ENCODE peak calls at places on chromosomes 16 and 17, in four cellular contexts. S, W, B and E are unnamed samples. For H3K4me1, the result is how much of the 10 kb centered on the place peaks cover.

GRCh38 chr16:19432429-19432828 is 14.7 kb downstream of the TMC5 start:
- DNase-seq in W (peak), B (no peak), S (no peak), E (no peak)

GRCh38 chr17:47935961-47936360 is 5.4 kb upstream of the PNPO start:
- DNase-seq in W (peak), S (no peak), B (no peak), E (no peak)

GRCh38 chr17:40679523-40679907 is 14.5 kb upstream of the KRT222 start:
- DNase-seq in S (no peak), B (no peak), W (no peak), E (no peak)

GRCh38 chr17:38558751-38559024 is 47.1 kb downstream of the SRCIN1 start:
- DNase-seq in B (no peak), S (no peak), W (no peak), E (no peak)

GRCh38 chr17:2190014-2190413 is 113.6 kb downstream of the SMG6 start:
- DNase-seq in S (no peak), W (no peak), B (no peak), E (no peak)

GRCh38 chr17:75511610-75512575 is 3.4 kb downstream of the CASKIN2 start:
- DNase-seq in S (no peak), B (peak), W (no peak), E (peak)

GRCh38 chr17:79506955-79507354 is 103.9 kb downstream of the RBFOX3 start:
- DNase-seq in B (no peak), S (no peak), W (no peak), E (no peak)

GRCh38 chr17:44556114-44556853 is 1.0 kb upstream of the FZD2 start:
- DNase-seq in B (no peak), S (no peak), W (peak), E (peak)

GRCh38 chr16:972316-973002 is 1.7 kb upstream of the LMF1 start:
- DNase-seq in B (peak), W (no peak), S (no peak), E (peak)

GRCh38 chr17:31400481-31400950 is 9.0 kb downstream of the RAB11FIP4 start:
- DNase-seq in W (no peak), S (peak), B (peak), E (no peak)

GRCh38 chr17:11969565-11969964 is 27.7 kb downstream of the ZNF18 start:
- DNase-seq in B (no peak), S (no peak), W (no peak), E (no peak)

GRCh38 chr17:74568116-74568873 is 986 bp upstream of the CD300H start:
- DNase-seq in W (no peak), S (no peak), B (no peak), E (no peak)

GRCh38 chr17:2749784-2750181 is 331 bp upstream of the CCDC92B start:
- DNase-seq in B (peak), W (peak), S (no peak), E (peak)

GRCh38 chr16:24491721-24492120 is 47.6 kb upstream of the RBBP6 start:
- DNase-seq in S (no peak), W (no peak), B (no peak), E (no peak)

GRCh38 chr16:90008708-90009145 is 10.5 kb downstream of the DBNDD1 start:
- DNase-seq in B (peak), W (no peak), S (no peak), E (no peak)

GRCh38 chr16:50376997-50377396 is 8.2 kb upstream of the BRD7 start:
- DNase-seq in S (peak), W (no peak), B (no peak), E (no peak)

GRCh38 chr17:3907483-3908216 is 8.6 kb downstream of the P2RX1 start:
- DNase-seq in S (no peak), B (no peak), W (no peak), E (no peak)

GRCh38 chr17:13418891-13419290 is 182.8 kb downstream of the HS3ST3A1 start:
- DNase-seq in S (no peak), B (no peak), W (no peak), E (no peak)

GRCh38 chr16:1707193-1707790 is 1.3 kb downstream of the MAPK8IP3 start:
- DNase-seq in S (no peak), W (no peak), B (peak), E (no peak)

GRCh38 chr16:60905806-60906205 is 1130.4 kb downstream of the CDH8 start:
- DNase-seq in S (no peak), B (no peak), W (no peak), E (no peak)

GRCh38 chr17:78903101-78903779 is at the start of gene CEP295NL:
- DNase-seq in W (no peak), B (no peak), S (no peak), E (no peak)

GRCh38 chr16:1530349-1530882 is 3.0 kb upstream of the TMEM204 start:
- DNase-seq in S (no peak), W (no peak), B (no peak), E (no peak)

GRCh38 chr16:14128097-14128496 is 57.0 kb downstream of the MRTFB start:
- DNase-seq in W (no peak), B (no peak), S (no peak), E (no peak)

DNA sequence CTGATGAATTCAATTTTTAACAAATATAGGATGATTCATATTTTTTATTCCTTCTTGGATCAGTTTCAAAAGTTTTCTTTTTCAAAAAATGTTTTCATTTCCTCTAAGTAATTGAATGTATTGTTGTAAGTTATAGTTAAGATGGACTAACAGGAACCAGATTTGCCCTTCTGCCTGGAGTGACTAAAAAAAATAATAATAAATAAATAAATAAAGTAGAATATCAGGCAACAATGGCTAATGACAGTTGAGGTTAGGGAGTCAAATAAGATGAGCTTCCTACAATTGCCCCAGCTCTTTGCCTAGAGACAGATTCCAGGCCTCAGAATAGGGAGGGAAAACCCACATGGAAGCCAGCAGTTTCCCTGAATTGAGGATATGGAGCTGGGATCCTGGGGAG is 73.7 kb upstream of the MSI2 start:
- DNase-seq in S (no peak), W (no peak), B (no peak), E (no peak)
- H3K4me1 ChIP-seq in S (under half), W (under half), B (under half), E (under half)

GRCh38 chr17:81381632-81382577 is 13.4 kb upstream of the BAHCC1 start:
- DNase-seq in B (peak), W (no peak), S (no peak), E (no peak)
- TF ChIP-seq POLR2A in B (no peak), W (no peak), S (no peak), E (no peak)

GRCh38 chr16:3945751-3946603 is 65.5 kb upstream of the CREBBP start:
- DNase-seq in W (peak), S (no peak), B (no peak), E (peak)
- TF ChIP-seq POLR2AphosphoS5 in W (no peak), S (no peak), B (no peak), E (peak)

GRCh38 chr17:77807746-77808441 is 150.6 kb upstream of the TNRC6C start:
- DNase-seq in S (no peak), W (no peak), B (no peak), E (no peak)
- H3K4me1 ChIP-seq in S (under half), W (under half), B (under half), E (under half)

DNA sequence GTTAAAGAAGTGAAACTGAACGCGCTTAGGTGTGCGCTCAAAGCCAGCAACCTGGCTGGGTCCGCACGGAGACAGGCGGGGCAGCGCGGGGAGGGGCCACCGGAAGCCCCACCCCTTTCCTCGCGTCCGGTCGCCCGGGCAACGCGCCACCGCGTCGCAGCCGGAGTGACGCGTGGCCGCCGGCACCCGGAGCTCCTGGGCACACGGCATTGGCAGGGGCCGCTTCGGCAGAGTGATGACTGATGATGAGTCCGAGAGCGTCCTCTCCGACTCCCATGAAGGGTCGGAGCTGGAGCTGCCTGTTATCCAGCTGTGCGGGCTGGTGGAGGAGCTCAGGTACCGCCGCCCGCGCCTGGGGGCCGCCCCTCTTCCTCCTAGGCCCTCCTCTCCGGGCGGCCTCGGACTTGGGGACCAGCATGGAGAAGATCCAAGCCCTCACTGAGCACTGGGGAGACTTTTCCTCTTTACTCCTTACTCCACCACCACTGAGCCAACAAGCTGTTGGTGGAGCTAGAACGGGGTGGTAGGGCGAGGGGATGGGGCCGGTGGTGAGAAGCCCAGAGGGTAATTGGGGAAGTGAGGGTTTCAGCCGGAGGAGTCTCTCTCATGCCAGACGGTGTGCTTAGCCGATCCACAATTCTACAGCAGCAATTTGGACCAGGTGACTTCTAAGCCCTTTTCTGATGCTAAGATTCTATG is 44.9 kb downstream of the PRSS54 start:
- DNase-seq in W (peak), B (peak), S (no peak), E (peak)
- TF ChIP-seq POLR2A in W (peak), B (no peak), S (no peak), E (no peak)

DNA sequence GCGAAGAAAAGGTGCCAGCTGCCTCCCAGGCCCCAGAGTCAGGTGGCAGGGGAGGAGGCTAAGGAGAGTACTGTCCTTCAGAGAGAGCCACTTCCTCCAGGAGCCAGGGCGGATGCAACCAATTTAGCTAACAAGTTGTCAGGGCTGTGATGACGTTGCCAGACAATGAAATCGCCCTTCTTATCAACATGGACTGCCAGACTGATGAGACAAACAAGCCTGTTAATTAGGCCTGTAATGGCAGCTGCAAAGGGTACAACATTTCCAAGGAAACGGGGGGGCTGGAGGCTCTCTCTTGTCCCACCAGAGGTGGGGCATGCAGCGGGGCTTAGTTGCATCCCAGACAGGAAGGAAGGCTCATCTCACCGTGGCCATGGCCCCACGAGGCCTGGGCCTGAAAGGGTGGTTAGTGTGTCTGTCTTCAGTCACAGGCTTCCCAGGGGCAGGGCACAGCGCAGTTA is 111.8 kb downstream of the SDK2 start:
- DNase-seq in S (no peak), W (no peak), B (no peak), E (no peak)
- TF ChIP-seq POLR2AphosphoS5 in S (no peak), W (no peak), B (peak), E (no peak)